ENCODE peak calls at places on chromosome 1, in five cellular contexts. L is head of caudate nucleus, T is AG04450, K is NCI-H2081, I is left ventricle myocardium superior. Y is an unnamed sample.

GRCh38 chr1:211910917-211911485 is 80.4 kb upstream of the LPGAT1 start:
- DNase-seq in I (no peak), T (no peak), L (no peak), K (no peak), Y (no peak)

GRCh38 chr1:193457676-193458075 is 271.3 kb upstream of the B3GALT2 start:
- DNase-seq in T (no peak), I (no peak), L (no peak), K (no peak), Y (no peak)

GRCh38 chr1:234515411-234515810 is 36.4 kb upstream of the TARBP1 start:
- DNase-seq in L (no peak), K (no peak), I (no peak), T (no peak), Y (no peak)

GRCh38 chr1:30756545-30757195 is 904 bp downstream of the LAPTM5 start:
- DNase-seq in L (peak), T (no peak), K (no peak), I (peak), Y (peak)

GRCh38 chr1:174990382-174990999 is 9.3 kb upstream of the CACYBP start:
- DNase-seq in T (no peak), L (no peak), I (no peak), K (no peak), Y (no peak)

GRCh38 chr1:203331224-203331623 is 19.7 kb downstream of the FMOD start:
- DNase-seq in I (no peak), K (no peak), L (no peak), T (no peak), Y (no peak)

GRCh38 chr1:46655848-46656247 is 12.3 kb downstream of the ATPAF1 start:
- DNase-seq in I (no peak), T (no peak), L (no peak), K (no peak), Y (no peak)

GRCh38 chr1:153789478-153790148 is 14.4 kb downstream of the SLC27A3 start:
- DNase-seq in L (no peak), K (no peak), I (peak), T (no peak), Y (peak)

GRCh38 chr1:91165033-91165654 is 143.3 kb upstream of the ZNF644 start:
- DNase-seq in T (peak), I (peak), L (peak), K (peak), Y (peak)

GRCh38 chr1:210618379-210618778 is 289.7 kb downstream of the HHAT start:
- DNase-seq in K (no peak), L (no peak), T (no peak), I (no peak), Y (no peak)

GRCh38 chr1:100622037-100622436 is 84.1 kb downstream of the GPR88 start:
- DNase-seq in T (peak), K (no peak), L (no peak), I (no peak), Y (no peak)

Y was measured in activated CD8-positive, alpha-beta memory T cell treated with anti-CD3 and anti-CD28 coated beads, Interleukin-2, amount 50 U/mL, for 4 hours.